ENCODE peak calls at places on chromosomes 12 and 14, in four cellular contexts. X, T, Z and E are unnamed samples.

GRCh38 chr12:22684526-22685118 is 59.7 kb downstream of the ETNK1 start:
- DNase-seq in X (no peak), T (peak), Z (peak), E (peak)

GRCh38 chr12:131510431-131510830 is 200.5 kb upstream of the SFSWAP start:
- DNase-seq in X (no peak), T (no peak), Z (no peak), E (no peak)

GRCh38 chr12:3231399-3231876 is 154.3 kb downstream of the TSPAN9 start:
- DNase-seq in X (no peak), T (no peak), Z (no peak), E (no peak)

GRCh38 chr14:33563492-33563891 is 387.4 kb downstream of the EGLN3 start:
- DNase-seq in X (no peak), T (no peak), Z (no peak), E (no peak)

GRCh38 chr14:63672417-63673180 is 30.9 kb upstream of the WDR89 start:
- DNase-seq in X (no peak), T (no peak), Z (peak), E (no peak)

GRCh38 chr12:120350576-120351350 is 18.2 kb downstream of the MSI1 start:
- DNase-seq in X (no peak), T (no peak), Z (no peak), E (no peak)

GRCh38 chr14:96204151-96205058 is at the start of gene BDKRB2:
- DNase-seq in X (peak), T (peak), Z (no peak), E (peak)

GRCh38 chr12:120978296-120979219 is at the start of gene HNF1A:
- DNase-seq in X (no peak), T (peak), Z (no peak), E (no peak)

GRCh38 chr14:96051642-96052540 is 12.7 kb downstream of the C14orf132 start:
- DNase-seq in X (no peak), T (peak), Z (no peak), E (no peak)

GRCh38 chr12:80634903-80635302 is 72.5 kb upstream of the MYF6 start:
- DNase-seq in X (no peak), T (no peak), Z (no peak), E (no peak)

DNA sequence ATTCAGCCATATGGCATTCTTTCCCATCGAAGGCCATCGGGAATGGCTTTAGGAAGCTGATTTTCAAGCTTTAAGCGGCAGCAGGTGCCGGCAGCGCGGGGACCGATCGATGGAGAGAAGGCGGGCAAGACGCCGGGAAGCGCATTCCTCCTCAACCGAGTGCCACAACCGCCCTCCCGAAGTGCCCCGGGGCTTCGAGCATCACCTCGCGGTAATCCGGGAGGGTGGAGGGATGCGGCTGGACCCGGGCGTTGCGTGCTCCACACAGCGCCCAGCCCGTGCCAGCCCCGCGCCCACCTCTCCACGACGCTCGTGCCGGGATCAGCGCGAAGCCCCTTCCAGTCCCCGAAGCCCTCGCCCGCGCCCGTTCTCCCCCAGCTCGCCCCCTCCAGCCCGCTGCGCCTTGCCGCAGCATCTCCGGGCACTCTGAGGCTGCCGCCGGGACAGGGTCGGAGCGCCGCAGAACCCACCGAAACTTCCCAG is 3.2 kb downstream of the USP44 start:
- DNase-seq in X (no peak), T (no peak), Z (no peak), E (peak)
- TF ChIP-seq SUZ12 in X (no peak), T (no peak), Z (no peak), E (no peak)

DNA sequence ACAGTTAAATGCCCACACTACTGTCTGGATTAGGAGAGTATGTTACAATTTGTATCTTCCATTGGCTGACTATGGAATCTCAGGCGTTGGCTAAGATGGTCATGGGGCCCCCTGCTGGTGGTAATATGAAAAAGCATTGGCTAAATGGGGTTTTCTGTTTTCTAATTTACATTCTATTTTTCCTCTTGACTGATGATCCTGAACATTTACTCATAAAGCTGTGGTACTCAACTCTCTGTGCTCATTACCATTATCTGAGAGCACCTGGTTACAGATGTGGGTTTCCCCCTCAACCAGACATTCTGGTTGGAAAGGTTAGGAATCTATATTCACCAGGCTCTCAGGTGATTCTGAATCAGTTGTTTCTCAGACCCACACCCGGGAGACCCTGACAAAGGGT is 64.8 kb downstream of the WSCD2 start:
- DNase-seq in X (no peak), T (peak), Z (no peak), E (peak)
- TF ChIP-seq SP1 in X (no peak), T (no peak), Z (no peak), E (no peak)

GRCh38 chr14:104593710-104594121 is 10.9 kb downstream of the TMEM179 start:
- DNase-seq in X (no peak), T (no peak), Z (no peak), E (no peak)
- TF ChIP-seq SUZ12 in X (no peak), T (no peak), Z (no peak), E (no peak)

GRCh38 chr12:1932264-1932777 is 13.9 kb upstream of the CACNA2D4 start:
- DNase-seq in X (no peak), T (no peak), Z (no peak), E (no peak)
- TF ChIP-seq SP1 in X (no peak), T (no peak), Z (no peak), E (no peak)

DNA sequence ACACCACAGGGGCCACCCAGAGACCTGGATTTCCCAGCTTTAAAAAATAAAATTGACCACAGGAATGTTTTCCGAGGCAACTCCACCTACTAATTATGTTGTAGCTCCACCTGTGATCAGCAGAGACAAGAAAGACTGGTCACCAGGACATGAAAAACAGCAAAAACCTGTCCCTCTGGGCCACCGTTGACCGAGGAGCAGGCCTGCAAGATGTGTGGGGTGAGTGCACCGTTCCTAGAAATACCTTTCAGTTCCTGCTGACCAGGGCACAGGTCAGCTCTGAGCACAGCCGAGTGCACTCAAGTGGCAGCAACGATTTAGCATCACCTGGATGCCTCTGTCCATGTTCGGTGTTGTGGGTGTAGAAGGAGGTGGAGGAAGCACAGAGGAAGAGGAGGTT is 16.9 kb downstream of the FZD10 start:
- DNase-seq in X (no peak), T (no peak), Z (no peak), E (no peak)
- TF ChIP-seq SUZ12 in X (no peak), T (no peak), Z (no peak), E (no peak)

DNA sequence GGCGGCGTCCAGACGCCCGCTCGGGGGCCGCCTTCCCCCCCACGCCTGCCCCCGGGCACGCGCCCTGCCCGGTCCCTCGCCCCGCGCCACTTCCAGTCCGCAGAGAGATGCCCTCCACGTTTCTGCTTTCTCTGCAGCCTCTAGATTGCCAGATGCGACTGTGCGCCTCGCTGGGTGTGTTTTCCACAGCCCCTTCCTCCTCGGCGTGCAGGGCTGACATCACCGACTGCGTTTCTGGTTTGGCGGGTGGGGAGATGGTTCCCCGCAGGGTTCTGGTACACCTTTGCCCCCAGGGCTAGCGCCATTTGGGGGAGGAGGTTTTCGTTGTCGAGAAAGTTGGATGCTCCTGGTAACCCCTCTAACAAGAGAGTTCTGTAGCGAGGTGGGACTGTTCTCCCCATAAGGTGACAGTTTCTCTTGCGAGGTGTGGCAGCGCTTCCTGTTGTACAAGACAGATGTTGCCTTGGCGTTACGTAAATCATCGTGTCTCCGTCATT is 1.5 kb downstream of the CALM1 start:
- DNase-seq in X (no peak), T (no peak), Z (no peak), E (peak)
- TF ChIP-seq SP1 in X (no peak), T (no peak), Z (no peak), E (no peak)

GRCh38 chr12:74538491-74539258 is 1.0 kb downstream of the ATXN7L3B start:
- DNase-seq in X (no peak), T (no peak), Z (no peak), E (peak)
- TF ChIP-seq SUZ12 in X (no peak), T (no peak), Z (no peak), E (no peak)

DNA sequence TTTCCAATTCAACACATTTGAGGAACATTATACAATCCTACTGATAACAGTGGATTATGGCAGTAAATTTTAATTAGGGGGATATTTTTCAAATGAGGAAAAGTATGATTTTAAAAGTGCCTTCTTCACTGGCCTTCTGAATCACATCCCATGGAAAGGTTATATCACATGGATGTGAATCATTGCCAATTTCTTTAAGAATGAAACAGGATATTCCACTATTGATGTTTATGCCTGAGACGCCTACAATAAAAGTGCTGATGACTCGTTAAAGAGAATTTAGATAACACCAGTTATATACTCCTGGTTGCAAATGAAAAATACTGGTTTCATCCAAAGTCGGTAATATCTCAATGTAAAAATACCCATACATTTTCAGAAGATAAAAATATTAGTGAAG is 139.3 kb upstream of the SOX5 start:
- DNase-seq in X (no peak), T (no peak), Z (no peak), E (no peak)
- TF ChIP-seq SP1 in X (no peak), T (no peak), Z (no peak), E (no peak)

DNA sequence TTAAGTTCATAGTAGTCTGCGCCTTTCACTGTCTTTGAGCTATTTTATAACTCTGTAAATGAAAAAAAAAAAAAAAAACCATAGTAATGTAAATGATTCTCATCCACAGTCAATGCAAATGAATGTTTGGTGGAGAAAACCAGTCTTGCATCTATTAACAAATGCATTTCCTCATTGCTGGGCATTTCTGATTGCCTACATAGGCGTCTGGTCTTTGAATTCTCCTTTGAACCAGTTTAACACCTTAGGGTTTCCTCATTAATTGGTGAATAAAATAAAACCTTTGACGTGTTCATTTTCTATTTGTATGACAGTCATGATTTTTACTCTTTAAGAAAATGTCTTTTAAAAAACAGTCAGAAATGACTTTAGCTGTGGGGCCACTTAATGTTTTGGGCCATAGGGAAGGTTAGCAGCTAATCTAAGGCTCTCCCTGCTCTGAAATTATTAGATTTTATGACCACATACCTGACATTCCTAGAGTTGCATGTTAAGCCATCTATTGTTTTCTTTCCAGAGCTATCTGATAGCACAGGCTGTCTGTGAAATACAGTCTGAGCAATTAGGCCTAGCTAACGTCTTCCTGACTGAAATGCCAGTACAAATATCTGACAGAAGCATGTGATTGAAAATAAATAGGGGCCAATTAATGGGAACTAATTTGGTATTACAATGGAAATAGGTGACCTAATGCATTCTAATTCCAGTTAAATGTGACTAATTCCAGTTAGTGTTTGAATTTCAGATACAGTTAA is 114.9 kb downstream of the C12orf75 start:
- DNase-seq in X (no peak), T (peak), Z (no peak), E (no peak)
- TF ChIP-seq SUZ12 in X (no peak), T (no peak), Z (no peak), E (no peak)

DNA sequence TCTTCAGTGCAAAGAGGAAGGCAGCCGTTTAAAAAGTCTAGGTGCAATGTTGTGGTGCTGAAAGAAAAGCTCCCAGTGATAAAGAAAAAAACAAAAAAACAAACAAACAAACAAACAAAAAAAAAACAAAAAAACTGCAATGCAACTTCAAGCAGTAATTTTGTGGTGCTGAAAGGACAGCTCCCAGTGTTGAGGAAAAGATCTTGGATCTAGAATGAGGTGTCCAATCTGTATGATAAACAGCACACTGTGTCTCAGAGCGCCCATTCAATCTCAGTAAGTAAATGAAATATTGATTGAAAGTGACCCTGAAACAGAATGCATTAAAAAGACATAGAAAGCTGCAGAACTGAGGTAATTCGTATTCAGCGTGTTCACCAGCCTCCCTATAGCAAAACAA is 153.1 kb downstream of the NOVA1 start:
- DNase-seq in X (no peak), T (no peak), Z (no peak), E (no peak)
- TF ChIP-seq SP1 in X (no peak), T (no peak), Z (no peak), E (no peak)